ENCODE peak calls at places on chromosomes 11 and 22, in nine cellular contexts. F is OCI-M1, I is ACHN, R is NCI-H1417, W is thyroid gland, J is lower lobe of right lung, E is Caco-2, H is lung microvascular endothelial cell, S is germinal center. X is an unnamed sample.

GRCh38 chr22:38187413-38188212 is 6.0 kb upstream of the PLA2G6 start:
- DNase-seq in F (no peak), W (peak), H (peak), S (no peak), I (no peak), R (peak), E (no peak), J (no peak), X (no peak)

GRCh38 chr22:40240671-40241070 is 62.9 kb downstream of the TNRC6B start:
- DNase-seq in S (no peak), H (no peak), J (no peak), I (no peak), R (no peak), F (no peak), E (no peak), W (peak), X (no peak)

GRCh38 chr11:66081505-66081904 is 11.4 kb downstream of the PACS1 start:
- DNase-seq in S (peak), H (peak), F (peak), W (peak), J (peak), R (no peak), E (no peak), I (no peak), X (peak)

GRCh38 chr11:20360650-20361049 is 2.9 kb upstream of the HTATIP2 start:
- DNase-seq in J (no peak), S (no peak), I (peak), E (no peak), R (no peak), H (peak), F (peak), W (no peak), X (no peak)

GRCh38 chr22:29214232-29214631 is 8.5 kb downstream of the EMID1 start:
- DNase-seq in H (no peak), R (no peak), E (no peak), S (no peak), W (no peak), I (no peak), F (no peak), J (no peak), X (no peak)

GRCh38 chr11:70826541-70826943 is 425.8 kb downstream of the SHANK2 start:
- DNase-seq in F (no peak), J (no peak), W (peak), R (peak), H (no peak), I (no peak), E (no peak), S (no peak), X (no peak)

GRCh38 chr11:19345848-19346681 is 105.3 kb upstream of the E2F8 start:
- DNase-seq in J (no peak), S (peak), F (peak), I (peak), R (peak), H (peak), W (peak), E (no peak), X (no peak)

GRCh38 chr11:73428227-73428626 is 52.0 kb downstream of the RELT start:
- DNase-seq in S (no peak), F (no peak), E (no peak), R (no peak), I (no peak), J (no peak), W (no peak), H (no peak), X (no peak)

GRCh38 chr11:75800728-75801361 is 14.2 kb upstream of the UVRAG start:
- DNase-seq in W (no peak), H (no peak), I (no peak), R (no peak), E (no peak), J (no peak), S (no peak), F (no peak), X (no peak)

GRCh38 chr11:67056640-67057409 is at the start of gene RHOD:
- DNase-seq in I (peak), H (no peak), J (peak), R (no peak), E (peak), S (peak), W (peak), F (no peak), X (peak)

GRCh38 chr11:130042093-130042591 is 27.6 kb upstream of the APLP2 start:
- DNase-seq in S (no peak), I (peak), W (no peak), E (no peak), H (peak), F (no peak), R (peak), J (no peak), X (no peak)

GRCh38 chr11:27694992-27695391 is 5.3 kb downstream of the BDNF start:
- DNase-seq in H (peak), R (peak), E (no peak), J (no peak), W (no peak), F (peak), I (peak), S (no peak), X (no peak)

GRCh38 chr11:66629356-66629755 is 9.1 kb upstream of the RBM4 start:
- DNase-seq in I (no peak), F (no peak), W (no peak), E (no peak), S (no peak), R (no peak), J (no peak), H (no peak), X (no peak)

GRCh38 chr11:2825261-2825885 is 60.2 kb downstream of the CDKN1C start:
- DNase-seq in F (no peak), R (no peak), W (peak), E (no peak), S (no peak), H (no peak), J (peak), I (no peak), X (no peak)

GRCh38 chr22:28885939-28886338 is 2.6 kb downstream of the ZNRF3 start:
- DNase-seq in E (peak), I (no peak), H (no peak), J (no peak), S (no peak), R (no peak), F (peak), W (no peak), X (no peak)

GRCh38 chr22:41288245-41288946 is 2.4 kb upstream of the RANGAP1 start:
- DNase-seq in S (no peak), F (no peak), E (peak), H (peak), I (peak), R (peak), W (no peak), J (no peak), X (no peak)

GRCh38 chr11:1574256-1575242 is 2.5 kb upstream of the DUSP8 start:
- DNase-seq in I (peak), S (peak), W (peak), H (peak), J (no peak), R (peak), F (peak), E (no peak), X (peak)

GRCh38 chr11:127106142-127106541 is 105.6 kb upstream of the KIRREL3 start:
- DNase-seq in I (no peak), F (no peak), S (no peak), E (no peak), W (peak), J (no peak), H (no peak), R (peak), X (no peak)

GRCh38 chr11:17591293-17591692 is 44.2 kb downstream of the OTOG start:
- DNase-seq in S (no peak), I (no peak), E (peak), W (no peak), F (no peak), J (no peak), R (no peak), H (no peak), X (no peak)

GRCh38 chr11:35303596-35304392 is 115.6 kb downstream of the SLC1A2 start:
- DNase-seq in E (no peak), I (no peak), J (peak), H (peak), W (peak), F (no peak), R (no peak), S (no peak), X (no peak)

GRCh38 chr11:8810331-8811301 is 100.4 kb upstream of the AKIP1 start:
- DNase-seq in W (peak), F (peak), J (peak), S (peak), H (no peak), R (peak), E (no peak), I (peak), X (no peak)

GRCh38 chr11:35173011-35173511 is 34.1 kb downstream of the CD44 start:
- DNase-seq in W (peak), E (peak), S (peak), R (no peak), F (no peak), I (no peak), H (peak), J (peak), X (no peak)

GRCh38 chr11:120259988-120260565 is 20.1 kb downstream of the POU2F3 start:
- DNase-seq in H (no peak), E (no peak), R (no peak), W (no peak), F (no peak), I (no peak), J (no peak), S (no peak), X (no peak)

GRCh38 chr11:50174189-50174588 is 141.5 kb downstream of the OR4C45 start:
- DNase-seq in J (no peak), R (no peak), F (no peak), S (no peak), E (no peak), H (peak), I (no peak), W (no peak), X (no peak)

GRCh38 chr11:3950996-3951662 is 95.7 kb downstream of the STIM1 start:
- DNase-seq in F (peak), H (peak), I (no peak), R (peak), J (no peak), W (no peak), E (no peak), S (no peak), X (no peak)

GRCh38 chr11:78822931-78823423 is 248.3 kb upstream of the NARS2 start:
- DNase-seq in I (no peak), R (no peak), S (no peak), H (no peak), W (peak), F (no peak), E (no peak), J (peak), X (no peak)

GRCh38 chr22:44436656-44437492 is 61.2 kb downstream of the RTL6 start:
- DNase-seq in I (no peak), S (no peak), F (no peak), W (no peak), R (no peak), H (no peak), E (no peak), J (no peak), X (no peak)

GRCh38 chr11:86369668-86370067 is 5.0 kb upstream of the CCDC81 start:
- DNase-seq in R (no peak), J (no peak), H (no peak), S (no peak), E (no peak), F (no peak), W (no peak), I (no peak), X (no peak)